ENCODE peak calls at places on chromosomes 5 and 9, in six cellular contexts. One of them, this sample, is unnamed.

GRCh38 chr9:76245518-76245917 is 148.7 kb downstream of the RFK start:
- DNase-seq in H9: no peak
- DNase-seq in IMR-90: no peak
- DNase-seq in trophoblast cell: no peak
- DNase-seq in mesenchymal stem cell: no peak
- DNase-seq in H1: no peak
- DNase-seq in this sample: no peak

GRCh38 chr9:128405077-128405779 is 15.4 kb upstream of the CERCAM start:
- DNase-seq in H9: no peak
- DNase-seq in IMR-90: no peak
- DNase-seq in trophoblast cell: no peak
- DNase-seq in mesenchymal stem cell: no peak
- DNase-seq in H1: no peak
- DNase-seq in this sample: no peak

GRCh38 chr9:137672907-137673791 is 54.3 kb downstream of the EHMT1 start:
- DNase-seq in H9: no peak
- DNase-seq in IMR-90: peak; percentile 79
- DNase-seq in trophoblast cell: peak; percentile 82
- DNase-seq in mesenchymal stem cell: peak; percentile 71
- DNase-seq in H1: no peak
- DNase-seq in this sample: no peak

GRCh38 chr9:127058645-127059021 is 63.8 kb downstream of the ANGPTL2 start:
- DNase-seq in H9: no peak
- DNase-seq in IMR-90: peak; percentile 48
- DNase-seq in trophoblast cell: peak; percentile 11
- DNase-seq in mesenchymal stem cell: no peak
- DNase-seq in H1: no peak
- DNase-seq in this sample: no peak

GRCh38 chr9:21557428-21557768 is 75.3 kb upstream of the IFNE start:
- DNase-seq in H9: no peak
- DNase-seq in IMR-90: no peak
- DNase-seq in trophoblast cell: no peak
- DNase-seq in mesenchymal stem cell: no peak
- DNase-seq in H1: no peak
- DNase-seq in this sample: no peak

GRCh38 chr5:175872287-175873089 is 1.1 kb downstream of the CPLX2 start:
- DNase-seq in H9: peak; percentile 55
- DNase-seq in IMR-90: no peak
- DNase-seq in trophoblast cell: no peak
- DNase-seq in mesenchymal stem cell: no peak
- DNase-seq in H1: peak; percentile 69
- DNase-seq in this sample: no peak

GRCh38 chr9:20361656-20362570 is 260.4 kb downstream of the MLLT3 start:
- DNase-seq in H9: no peak
- DNase-seq in IMR-90: no peak
- DNase-seq in trophoblast cell: no peak
- DNase-seq in mesenchymal stem cell: no peak
- DNase-seq in H1: no peak
- DNase-seq in this sample: no peak

GRCh38 chr9:127004946-127005769 is 90.6 kb downstream of the RALGPS1 start:
- DNase-seq in H9: no peak
- DNase-seq in IMR-90: peak; percentile 51
- DNase-seq in trophoblast cell: peak; percentile 83
- DNase-seq in mesenchymal stem cell: peak; percentile 32
- DNase-seq in H1: no peak
- DNase-seq in this sample: no peak

GRCh38 chr5:56126487-56127179 is 106.5 kb downstream of the ANKRD55 start:
- DNase-seq in H9: no peak
- DNase-seq in IMR-90: peak; percentile 86
- DNase-seq in trophoblast cell: no peak
- DNase-seq in mesenchymal stem cell: no peak
- DNase-seq in H1: no peak
- DNase-seq in this sample: no peak

GRCh38 chr9:104269374-104269773 is 175.3 kb downstream of the SMC2 start:
- DNase-seq in H9: no peak
- DNase-seq in IMR-90: no peak
- DNase-seq in trophoblast cell: no peak
- DNase-seq in mesenchymal stem cell: no peak
- DNase-seq in H1: no peak
- DNase-seq in this sample: no peak

GRCh38 chr5:62791059-62791458 is 212.4 kb downstream of the LRRC70 start:
- DNase-seq in H9: no peak
- DNase-seq in IMR-90: no peak
- DNase-seq in trophoblast cell: peak; percentile 17
- DNase-seq in mesenchymal stem cell: no peak
- DNase-seq in H1: no peak
- DNase-seq in this sample: no peak

GRCh38 chr5:119273391-119273839 is 82.4 kb upstream of the TNFAIP8 start:
- DNase-seq in H9: no peak
- DNase-seq in IMR-90: no peak
- DNase-seq in trophoblast cell: peak; percentile 55
- DNase-seq in mesenchymal stem cell: no peak
- DNase-seq in H1: no peak
- DNase-seq in this sample: no peak

GRCh38 chr5:17989567-17989966 is 355.3 kb downstream of the TAF11L14 start:
- DNase-seq in H9: no peak
- DNase-seq in IMR-90: no peak
- DNase-seq in trophoblast cell: no peak
- DNase-seq in mesenchymal stem cell: no peak
- DNase-seq in H1: no peak
- DNase-seq in this sample: no peak

GRCh38 chr5:6190838-6191237 is 187.5 kb downstream of the MED10 start:
- DNase-seq in H9: peak; percentile 51
- DNase-seq in IMR-90: no peak
- DNase-seq in trophoblast cell: no peak
- DNase-seq in mesenchymal stem cell: no peak
- DNase-seq in H1: no peak
- DNase-seq in this sample: no peak

GRCh38 chr9:72540348-72540873 is 19.0 kb downstream of the TMC1 start:
- DNase-seq in H9: no peak
- DNase-seq in IMR-90: peak; percentile 49
- DNase-seq in trophoblast cell: peak; percentile 84
- DNase-seq in mesenchymal stem cell: peak; percentile 48
- DNase-seq in H1: no peak
- DNase-seq in this sample: no peak

DNA sequence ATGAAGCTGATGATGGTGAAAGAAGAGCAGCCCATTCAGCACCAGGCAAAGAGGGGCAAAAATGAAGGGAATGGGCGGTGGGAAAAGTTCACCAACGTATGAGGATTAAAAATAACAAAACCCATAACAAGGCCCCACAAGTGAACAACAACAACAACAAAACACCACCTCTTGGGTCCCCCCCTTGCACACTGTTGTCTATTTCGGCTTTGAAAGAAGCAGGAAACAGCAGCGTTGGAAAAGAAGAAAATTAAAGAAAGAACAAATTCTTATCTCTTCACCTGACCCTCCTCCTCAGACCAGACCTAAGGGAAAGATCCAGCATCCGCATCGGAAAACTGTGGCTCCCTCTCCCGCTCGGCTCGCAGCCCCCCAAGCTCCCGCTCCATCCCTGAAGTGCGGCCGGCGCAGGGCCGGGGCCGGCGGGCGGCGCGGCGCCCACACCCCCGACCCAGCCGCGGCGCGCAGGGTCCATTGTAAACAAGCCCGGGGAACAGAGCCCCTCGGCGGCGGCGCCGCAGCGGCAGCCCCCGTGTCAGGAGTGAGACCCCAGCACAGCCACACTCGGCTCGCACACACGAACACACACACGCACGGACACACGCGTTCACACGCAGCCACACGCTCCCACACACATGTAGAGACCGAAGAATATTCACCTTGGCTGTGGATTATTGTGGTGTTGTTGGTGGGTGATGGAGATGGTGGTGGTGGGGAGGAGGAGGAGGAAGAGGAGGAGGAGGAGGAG is 539 bp downstream of the RFX3 start:
- DNase-seq in H9: no peak
- DNase-seq in IMR-90: no peak
- DNase-seq in trophoblast cell: no peak
- DNase-seq in mesenchymal stem cell: no peak
- DNase-seq in H1: peak; percentile 60
- DNase-seq in this sample: no peak
- H3K23ac ChIP-seq in H9: no peak overlapping the region
- H3K23ac ChIP-seq in IMR-90: peak overlapping the region; percentile 89
- H3K23ac ChIP-seq in trophoblast cell: no peak overlapping the region
- H3K23ac ChIP-seq in mesenchymal stem cell: peak overlapping the region; percentile 97
- H3K23ac ChIP-seq in H1: no peak overlapping the region
- H3K23ac ChIP-seq in this sample: peak overlapping the region; percentile 89

DNA sequence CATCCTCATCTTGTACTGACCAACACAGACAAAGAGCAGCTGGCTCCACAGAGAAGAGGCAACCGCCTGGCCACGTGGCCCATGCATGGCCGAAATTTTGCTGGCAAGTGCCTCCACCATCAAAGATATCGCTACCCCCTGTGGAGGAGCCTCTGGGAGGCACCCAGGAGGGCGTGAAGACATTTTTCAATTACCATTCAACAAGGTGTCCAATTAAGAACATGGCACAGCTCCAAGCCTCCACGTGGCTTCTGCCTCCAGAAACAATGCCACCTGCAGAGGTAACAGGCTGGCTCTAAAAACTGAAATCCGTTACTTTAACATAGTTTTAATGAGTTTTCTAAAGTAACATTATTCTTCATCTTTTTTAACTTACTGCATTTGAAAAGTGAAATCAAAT is 54.3 kb upstream of the CKS2 start:
- DNase-seq in H9: no peak
- DNase-seq in IMR-90: no peak
- DNase-seq in trophoblast cell: no peak
- DNase-seq in mesenchymal stem cell: no peak
- DNase-seq in H1: no peak
- DNase-seq in this sample: no peak
- H3K14ac ChIP-seq in H9: no peak overlapping the region
- H3K14ac ChIP-seq in IMR-90: no peak overlapping the region
- H3K14ac ChIP-seq in trophoblast cell: no peak overlapping the region
- H3K14ac ChIP-seq in mesenchymal stem cell: no peak overlapping the region
- H3K14ac ChIP-seq in H1: no peak overlapping the region
- H3K14ac ChIP-seq in this sample: no peak overlapping the region

GRCh38 chr9:97954550-97954989 is 16.6 kb upstream of the HEMGN start:
- DNase-seq in H9: peak; percentile 80
- DNase-seq in IMR-90: no peak
- DNase-seq in trophoblast cell: peak; percentile 62
- DNase-seq in mesenchymal stem cell: peak; percentile 19
- DNase-seq in H1: peak; percentile 51
- DNase-seq in this sample: peak; percentile 24
- H2AFZ ChIP-seq in H9: no peak overlapping the region
- H2AFZ ChIP-seq in IMR-90: no peak overlapping the region
- H2AFZ ChIP-seq in trophoblast cell: no peak overlapping the region
- H2AFZ ChIP-seq in mesenchymal stem cell: no peak overlapping the region
- H2AFZ ChIP-seq in H1: no peak overlapping the region
- H2AFZ ChIP-seq in this sample: no peak overlapping the region

DNA sequence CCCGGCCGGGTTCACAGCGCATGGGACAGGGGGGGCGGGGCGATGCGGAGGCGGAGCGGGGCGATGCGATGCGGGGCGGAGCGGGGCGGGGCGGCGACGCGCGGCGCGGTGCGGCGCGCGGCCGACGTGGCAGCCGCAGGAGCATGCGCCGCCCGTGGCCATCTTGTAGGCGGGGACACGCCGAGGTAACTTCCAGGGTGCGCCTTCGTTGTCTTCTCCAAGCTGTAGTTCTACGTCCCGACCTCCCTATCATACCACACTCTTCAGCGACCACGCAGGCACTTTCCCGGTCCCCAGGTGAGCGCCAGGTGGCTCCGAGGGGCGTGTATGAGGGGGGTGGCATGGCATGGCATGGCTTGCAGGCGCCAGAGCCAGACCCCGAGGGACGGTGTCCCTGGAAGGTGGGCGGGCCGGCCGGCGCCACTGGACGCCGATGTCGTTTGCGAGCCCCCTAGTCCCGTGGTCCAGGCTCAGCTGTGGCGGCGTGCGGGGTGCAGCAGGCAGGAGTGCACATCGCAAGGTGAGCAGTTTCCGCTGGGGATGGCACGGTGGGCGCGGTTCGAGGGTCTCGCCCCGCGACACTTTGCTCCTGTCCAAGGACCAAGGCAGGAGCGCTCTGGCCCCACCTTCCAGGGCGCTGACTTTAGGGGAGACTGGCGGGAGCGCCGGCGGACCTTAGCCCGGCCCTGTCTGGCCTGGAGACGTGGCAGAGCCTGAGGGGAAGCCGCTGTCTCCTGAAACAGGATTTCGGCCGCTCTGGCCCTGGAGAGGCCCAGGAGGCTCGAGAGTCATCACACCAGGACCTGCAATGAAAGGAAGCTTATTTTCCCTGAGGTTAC is at the start of gene PRRC1:
- DNase-seq in H9: peak; percentile 87
- DNase-seq in IMR-90: peak; percentile 81
- DNase-seq in trophoblast cell: peak; percentile 87
- DNase-seq in mesenchymal stem cell: peak; percentile 87
- DNase-seq in H1: peak; percentile 86
- DNase-seq in this sample: peak; percentile 64
- H3K23ac ChIP-seq in H9: no peak within 1 kb of the TSS
- H3K23ac ChIP-seq in IMR-90: peak within 1 kb of the TSS; percentile 97
- H3K23ac ChIP-seq in trophoblast cell: no peak within 1 kb of the TSS
- H3K23ac ChIP-seq in mesenchymal stem cell: peak within 1 kb of the TSS; percentile 83
- H3K23ac ChIP-seq in H1: no peak within 1 kb of the TSS
- H3K23ac ChIP-seq in this sample: peak within 1 kb of the TSS; percentile 89